ENCODE peak calls at places on chromosomes 6 and 20, in five cellular contexts. I is CD8-positive, alpha-beta memory T cell; G is uterus; M is CD8-positive, alpha-beta T cell; C is HepG2. D is an unnamed sample.

GRCh38 chr6:139883776-139884175 is 509.3 kb upstream of the CITED2 start:
- DNase-seq in G (no peak), M (no peak), I (no peak), C (no peak), D (no peak)

GRCh38 chr20:33465536-33466302 is 22.2 kb upstream of the SNTA1 start:
- DNase-seq in M (no peak), I (no peak), C (peak; percentile 78), G (no peak), D (peak; percentile 90)

GRCh38 chr6:42320762-42321161 is 103.1 kb upstream of the MRPS10 start:
- DNase-seq in I (no peak), C (no peak), G (no peak), M (no peak), D (no peak)

GRCh38 chr20:10673176-10673830 is 496 bp downstream of the JAG1 start:
- DNase-seq in M (no peak), G (no peak), I (no peak), C (no peak), D (peak; percentile 39)

GRCh38 chr20:21053002-21053762 is 53.0 kb downstream of the LINC00237 start:
- DNase-seq in G (no peak), I (no peak), M (no peak), C (peak; percentile 97), D (peak; percentile 11)

GRCh38 chr6:114739656-114740055 is 396.8 kb upstream of the HS3ST5 start:
- DNase-seq in G (no peak), M (no peak), C (no peak), I (no peak), D (no peak)

GRCh38 chr6:40485795-40486194 is 101.4 kb downstream of the LRFN2 start:
- DNase-seq in M (no peak), C (no peak), G (no peak), I (no peak), D (no peak)

GRCh38 chr20:44692932-44693476 is 22.2 kb upstream of the CCN5 start:
- DNase-seq in G (peak; percentile 77), C (peak; percentile 97), M (no peak), I (no peak), D (no peak)

GRCh38 chr20:48523191-48523757 is 304.5 kb downstream of the PREX1 start:
- DNase-seq in I (no peak), G (no peak), C (peak; percentile 82), M (no peak), D (no peak)

GRCh38 chr20:63029358-63030121 is 22.8 kb upstream of the BHLHE23 start:
- DNase-seq in C (no peak), G (no peak), I (no peak), M (no peak), D (no peak)

GRCh38 chr20:46695888-46696287 is 6.6 kb upstream of the TP53RK start:
- DNase-seq in C (no peak), I (no peak), M (no peak), G (no peak), D (no peak)

GRCh38 chr20:388034-388994 is 7.8 kb downstream of the TRIB3 start:
- DNase-seq in C (no peak), M (no peak), I (no peak), G (no peak), D (no peak)

GRCh38 chr6:41053056-41053455 is at the start of gene APOBEC2:
- DNase-seq in G (no peak), M (no peak), I (no peak), C (no peak), D (no peak)

GRCh38 chr6:35093118-35093445 is 48.1 kb downstream of the TCP11 start:
- DNase-seq in C (no peak), M (no peak), I (no peak), G (no peak), D (no peak)

GRCh38 chr6:138572200-138572875 is 73.0 kb upstream of the NHSL1 start:
- DNase-seq in C (peak; percentile 97), M (no peak), G (peak; percentile 57), I (no peak), D (no peak)

GRCh38 chr20:890671-891070 is 25.5 kb downstream of the ANGPT4 start:
- DNase-seq in I (no peak), G (no peak), C (no peak), M (no peak), D (no peak)

GRCh38 chr6:13303668-13304017 is 24.7 kb downstream of the TBC1D7 start:
- DNase-seq in C (no peak), G (peak; percentile 50), I (no peak), M (no peak), D (peak; percentile 27)

GRCh38 chr6:14159090-14159489 is 41.5 kb downstream of the CD83 start:
- DNase-seq in I (no peak), G (no peak), C (no peak), M (no peak), D (no peak)

GRCh38 chr6:135871878-135872277 is 20.4 kb downstream of the PDE7B start:
- DNase-seq in C (no peak), M (no peak), I (no peak), G (no peak), D (no peak)

GRCh38 chr6:26064619-26065257 is 22.5 kb upstream of the HFE start:
- DNase-seq in I (peak; percentile 21), M (no peak), C (peak; percentile 68), G (no peak), D (no peak)

GRCh38 chr20:4304601-4305000 is 289.2 kb upstream of the RNF24 start:
- DNase-seq in C (no peak), G (no peak), M (no peak), I (no peak), D (no peak)

GRCh38 chr6:89443658-89444057 is 10.7 kb downstream of the ANKRD6 start:
- DNase-seq in M (no peak), C (no peak), I (no peak), G (no peak), D (no peak)

GRCh38 chr6:166996406-166996805 is 2.8 kb upstream of the CEP43 start:
- DNase-seq in I (no peak), G (no peak), M (no peak), C (peak; percentile 55), D (no peak)

GRCh38 chr20:45372241-45372640 is 5.9 kb downstream of the TP53TG5 start:
- DNase-seq in M (no peak), C (no peak), I (no peak), G (no peak), D (no peak)

GRCh38 chr20:17505664-17506517 is 25.3 kb downstream of the BFSP1 start:
- DNase-seq in C (peak; percentile 21), I (peak; percentile 22), M (peak; percentile 25), G (no peak), D (no peak)

GRCh38 chr6:34884996-34885395 is 2.8 kb downstream of the TAF11 start:
- DNase-seq in G (no peak), C (no peak), M (no peak), I (no peak), D (no peak)

GRCh38 chr20:6299451-6299850 is 176.6 kb upstream of the FERMT1 start:
- DNase-seq in G (no peak), I (no peak), C (no peak), M (no peak), D (no peak)

GRCh38 chr6:71810880-71811279 is 75.5 kb upstream of the RIMS1 start:
- DNase-seq in I (no peak), C (no peak), G (no peak), M (no peak), D (no peak)

DNA sequence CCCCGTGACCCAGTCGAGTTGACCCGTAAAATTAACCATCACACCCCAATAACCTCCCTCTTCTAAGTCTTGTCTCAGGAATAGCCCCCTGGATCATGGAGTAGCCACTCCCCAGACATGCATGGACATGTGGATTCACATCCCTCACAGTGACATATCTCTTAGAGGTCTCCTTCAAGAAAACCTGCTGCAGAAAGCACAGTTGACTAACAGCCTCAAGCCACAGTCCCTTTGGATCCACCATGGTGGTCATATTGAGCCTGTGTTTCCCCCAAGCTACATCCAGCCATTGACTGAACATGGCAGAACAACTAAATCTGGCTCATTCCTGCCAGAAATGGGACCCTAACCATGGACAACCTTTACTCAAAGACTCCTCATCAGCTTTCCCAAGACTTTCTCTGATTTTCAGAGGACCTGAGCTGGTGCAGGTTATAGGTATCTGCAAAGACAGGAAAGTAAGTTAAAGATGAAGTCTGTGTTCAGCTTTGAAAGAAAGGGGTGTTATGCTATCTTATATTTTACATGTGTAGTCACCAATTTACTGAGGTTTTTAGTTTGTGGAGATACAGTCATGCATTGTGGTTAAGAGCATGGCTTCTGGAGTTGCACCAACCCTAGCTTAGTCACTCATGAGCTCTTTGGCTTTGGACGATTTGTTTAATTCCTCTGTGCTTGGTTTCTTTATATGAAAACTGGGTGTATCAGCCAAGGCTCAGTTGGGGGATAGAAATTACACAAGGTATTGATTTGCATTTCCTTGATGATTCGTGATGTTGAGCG is 219.1 kb downstream of the MYLK4 start:
- DNase-seq in M (no peak), C (no peak), G (no peak), I (no peak), D (no peak)
- H3K27ac ChIP-seq in M (no peak overlapping the region), C (no peak overlapping the region), G (no peak overlapping the region), I (no peak overlapping the region), D (no peak overlapping the region)

GRCh38 chr6:15614277-15614676 is 48.6 kb downstream of the DTNBP1 start:
- DNase-seq in I (no peak), M (no peak), C (no peak), G (no peak), D (no peak)

GRCh38 chr6:15615837-15616236 is 47.0 kb downstream of the DTNBP1 start:
- DNase-seq in I (no peak), M (no peak), C (peak; percentile 59), G (no peak), D (no peak)

GRCh38 chr6:15619330-15619729 is 43.5 kb downstream of the DTNBP1 start:
- DNase-seq in C (no peak), I (no peak), G (no peak), M (no peak), D (no peak)

GRCh38 chr6:15618685-15619084 is 44.1 kb downstream of the DTNBP1 start:
- DNase-seq in M (no peak), I (no peak), C (no peak), G (no peak), D (no peak)

DNA sequence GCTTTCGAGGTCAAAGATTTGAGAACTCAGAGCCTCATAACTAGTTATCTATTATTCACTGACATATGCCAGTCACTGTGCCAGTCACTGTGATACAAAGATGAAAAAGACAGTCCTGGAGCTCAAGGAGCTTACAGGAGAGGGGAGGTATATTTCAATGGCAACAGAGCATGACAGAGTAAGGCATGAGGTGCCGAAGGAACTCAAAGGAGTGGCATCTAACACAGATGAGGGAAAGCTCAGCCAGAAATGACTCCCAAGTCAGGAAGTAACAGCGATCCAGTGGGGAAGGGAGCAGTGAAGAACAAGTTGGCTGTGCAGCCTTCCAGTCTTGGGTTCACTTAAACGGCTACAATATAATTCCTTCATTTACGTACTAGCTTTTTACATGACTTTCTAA is 46.6 kb downstream of the DTNBP1 start:
- DNase-seq in I (no peak), G (no peak), M (no peak), C (no peak), D (no peak)
- H3K27ac ChIP-seq in I (no peak overlapping the region), G (no peak overlapping the region), M (no peak overlapping the region), C (no peak overlapping the region), D (no peak overlapping the region)

GRCh38 chr20:38157635-38158495 is 7.2 kb downstream of the TGM2 start:
- DNase-seq in M (no peak), G (no peak), C (no peak), I (no peak), D (no peak)
- H3K27ac ChIP-seq in M (no peak overlapping the region), G (peak overlapping the region; percentile 85), C (no peak overlapping the region), I (no peak overlapping the region), D (no peak overlapping the region)

DNA sequence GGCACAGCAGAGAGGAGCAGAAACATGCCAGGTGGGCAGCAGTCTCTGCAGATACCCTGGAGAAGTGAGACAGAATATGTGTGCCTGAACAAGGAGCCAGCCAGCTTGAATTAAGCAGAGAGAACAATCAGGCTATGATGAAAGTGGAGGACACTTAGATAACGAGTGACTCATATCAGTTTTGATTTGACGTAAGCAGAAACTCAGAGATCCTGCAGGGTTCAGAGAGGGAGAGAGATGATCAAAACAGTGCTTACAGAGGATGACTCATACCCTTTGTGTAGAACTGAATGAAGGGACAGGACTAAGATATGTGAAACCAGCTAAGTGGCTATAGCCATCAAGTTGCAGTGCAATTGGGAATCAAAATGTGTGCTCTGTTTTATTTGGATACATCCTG is 300.7 kb downstream of the TENT5A start:
- DNase-seq in C (peak; percentile 69), G (no peak), M (no peak), I (no peak), D (no peak)
- H3K27ac ChIP-seq in C (no peak overlapping the region), G (no peak overlapping the region), M (no peak overlapping the region), I (no peak overlapping the region), D (no peak overlapping the region)

D was measured in substantia nigra.